ENCODE peak calls at places on chromosomes 12 and 14, in six cellular contexts. T is left lung, F is left ventricle myocardium inferior, R is AG09319, S is LoVo, Y is A549. Q is an unnamed sample.

GRCh38 chr12:124625867-124626675 is 58.7 kb upstream of the NCOR2 start:
- DNase-seq in S (peak), Y (peak), F (peak), R (peak), T (peak), Q (peak)

GRCh38 chr14:68616255-68616902 is 176.5 kb downstream of the ZFP36L1 start:
- DNase-seq in T (no peak), S (no peak), F (no peak), R (no peak), Y (peak), Q (no peak)

GRCh38 chr14:75673345-75673744 is 12.3 kb downstream of the TTLL5 start:
- DNase-seq in T (no peak), S (no peak), F (no peak), Y (no peak), R (no peak), Q (no peak)

GRCh38 chr14:100440758-100441203 is 117.6 kb downstream of the SLC25A47 start:
- DNase-seq in Y (no peak), T (no peak), F (no peak), S (no peak), R (no peak), Q (no peak)

GRCh38 chr12:79546461-79547043 is 144.2 kb downstream of the PAWR start:
- DNase-seq in F (no peak), T (no peak), R (no peak), S (no peak), Y (peak), Q (no peak)

GRCh38 chr14:53327716-53328115 is 174.6 kb upstream of the DDHD1 start:
- DNase-seq in T (no peak), S (no peak), Y (no peak), R (no peak), F (no peak), Q (no peak)

GRCh38 chr14:99576304-99576703 is 27.7 kb downstream of the CCDC85C start:
- DNase-seq in T (no peak), F (no peak), R (no peak), Y (peak), S (no peak), Q (no peak)

GRCh38 chr14:93219103-93219726 is 12.2 kb downstream of the UBR7 start:
- DNase-seq in T (peak), Y (peak), S (peak), R (no peak), F (no peak), Q (no peak)

GRCh38 chr12:13471471-13471870 is 274.9 kb downstream of the EMP1 start:
- DNase-seq in S (no peak), R (no peak), T (no peak), F (no peak), Y (no peak), Q (no peak)

GRCh38 chr12:52531563-52532300 is 11.5 kb upstream of the KRT5 start:
- DNase-seq in S (no peak), F (no peak), T (no peak), R (no peak), Y (no peak), Q (no peak)

GRCh38 chr12:911191-911826 is 38.2 kb downstream of the RAD52 start:
- DNase-seq in T (no peak), R (no peak), F (no peak), Y (no peak), S (no peak), Q (no peak)

GRCh38 chr14:97266653-97267052 is 469.5 kb downstream of the VRK1 start:
- DNase-seq in F (no peak), S (no peak), Y (peak), R (no peak), T (no peak), Q (no peak)

GRCh38 chr14:70149766-70150165 is 39.0 kb downstream of the SLC8A3 start:
- DNase-seq in Y (no peak), S (no peak), F (no peak), T (no peak), R (no peak), Q (no peak)

GRCh38 chr12:65334534-65334933 is 56.1 kb downstream of the MSRB3 start:
- DNase-seq in F (no peak), R (no peak), Y (no peak), T (no peak), S (no peak), Q (no peak)